ENCODE peak calls at places on chromosomes 6 and 20, in four cellular contexts. One of them, this sample, is unnamed.

GRCh38 chr20:2946988-2947961 is 74.0 kb downstream of the PTPRA start:
- DNase-seq in neural crest cell: peak
- DNase-seq in osteocyte: no peak
- DNase-seq in IMR-90: peak
- DNase-seq in this sample: no peak

GRCh38 chr6:15264902-15265761 is 19.3 kb downstream of the JARID2 start:
- DNase-seq in IMR-90: peak
- DNase-seq in osteocyte: no peak
- DNase-seq in neural crest cell: no peak
- DNase-seq in this sample: no peak

GRCh38 chr6:169296622-169297021 is 43.0 kb upstream of the THBS2 start:
- DNase-seq in osteocyte: no peak
- DNase-seq in IMR-90: no peak
- DNase-seq in neural crest cell: no peak
- DNase-seq in this sample: no peak

GRCh38 chr6:113328886-113329381 is 528.2 kb upstream of the MARCKS start:
- DNase-seq in osteocyte: no peak
- DNase-seq in IMR-90: peak
- DNase-seq in neural crest cell: peak
- DNase-seq in this sample: no peak

GRCh38 chr20:44730441-44730840 is 15.2 kb upstream of the KCNK15 start:
- DNase-seq in IMR-90: peak
- DNase-seq in osteocyte: no peak
- DNase-seq in neural crest cell: no peak
- DNase-seq in this sample: no peak

GRCh38 chr6:84764332-84765049 is at the start of gene TBX18:
- DNase-seq in IMR-90: peak
- DNase-seq in osteocyte: peak
- DNase-seq in neural crest cell: peak
- DNase-seq in this sample: no peak

GRCh38 chr6:169904051-169904922 is 152.9 kb downstream of the ERMARD start:
- DNase-seq in IMR-90: no peak
- DNase-seq in osteocyte: no peak
- DNase-seq in neural crest cell: no peak
- DNase-seq in this sample: no peak

GRCh38 chr6:111871725-111872520 is 1.3 kb downstream of the FYN start:
- DNase-seq in IMR-90: peak
- DNase-seq in neural crest cell: peak
- DNase-seq in osteocyte: no peak
- DNase-seq in this sample: no peak

GRCh38 chr20:51487076-51487475 is 55.4 kb downstream of the NFATC2 start:
- DNase-seq in neural crest cell: no peak
- DNase-seq in osteocyte: no peak
- DNase-seq in IMR-90: no peak
- DNase-seq in this sample: no peak

GRCh38 chr6:166470863-166471410 is 88.2 kb upstream of the MPC1 start:
- DNase-seq in osteocyte: no peak
- DNase-seq in neural crest cell: no peak
- DNase-seq in IMR-90: no peak
- DNase-seq in this sample: no peak

GRCh38 chr20:21137078-21137477 is 11.2 kb downstream of the KIZ start:
- DNase-seq in neural crest cell: no peak
- DNase-seq in osteocyte: no peak
- DNase-seq in IMR-90: no peak
- DNase-seq in this sample: no peak

GRCh38 chr6:38973178-38974057 is 75.2 kb upstream of the GLP1R start:
- DNase-seq in neural crest cell: no peak
- DNase-seq in IMR-90: peak
- DNase-seq in osteocyte: no peak
- DNase-seq in this sample: no peak

GRCh38 chr20:17939622-17940446 is 28.8 kb downstream of the SNX5 start:
- DNase-seq in neural crest cell: no peak
- DNase-seq in osteocyte: no peak
- DNase-seq in IMR-90: no peak
- DNase-seq in this sample: no peak

GRCh38 chr6:169162968-169163903 is 90.4 kb downstream of the THBS2 start:
- DNase-seq in neural crest cell: no peak
- DNase-seq in osteocyte: peak
- DNase-seq in IMR-90: peak
- DNase-seq in this sample: no peak

GRCh38 chr6:77332915-77333623 is 130.2 kb downstream of the HTR1B start:
- DNase-seq in neural crest cell: no peak
- DNase-seq in osteocyte: no peak
- DNase-seq in IMR-90: no peak
- DNase-seq in this sample: no peak

GRCh38 chr6:143754204-143754603 is 76.4 kb downstream of the PHACTR2 start:
- DNase-seq in osteocyte: no peak
- DNase-seq in neural crest cell: no peak
- DNase-seq in IMR-90: no peak
- DNase-seq in this sample: no peak

GRCh38 chr6:20497200-20497820 is 36.9 kb upstream of the CDKAL1 start:
- DNase-seq in IMR-90: peak
- DNase-seq in osteocyte: no peak
- DNase-seq in neural crest cell: no peak
- DNase-seq in this sample: no peak

GRCh38 chr6:90468080-90468479 is 118.8 kb downstream of the MAP3K7 start:
- DNase-seq in IMR-90: peak
- DNase-seq in osteocyte: no peak
- DNase-seq in neural crest cell: no peak
- DNase-seq in this sample: no peak

GRCh38 chr20:17680128-17680835 is 1.8 kb downstream of the RRBP1 start:
- DNase-seq in neural crest cell: peak
- DNase-seq in osteocyte: no peak
- DNase-seq in IMR-90: peak
- DNase-seq in this sample: no peak

GRCh38 chr20:15196580-15197255 is 859.3 kb upstream of the FLRT3 start:
- DNase-seq in neural crest cell: no peak
- DNase-seq in IMR-90: no peak
- DNase-seq in osteocyte: no peak
- DNase-seq in this sample: no peak

GRCh38 chr20:45781391-45781931 is 10.2 kb downstream of the WFDC3 start:
- DNase-seq in osteocyte: no peak
- DNase-seq in IMR-90: peak
- DNase-seq in neural crest cell: no peak
- DNase-seq in this sample: no peak

GRCh38 chr6:136728033-136728939 is 64.0 kb downstream of the MAP3K5 start:
- DNase-seq in osteocyte: no peak
- DNase-seq in IMR-90: no peak
- DNase-seq in neural crest cell: no peak
- DNase-seq in this sample: no peak

GRCh38 chr6:24489881-24490280 is 503 bp upstream of the GPLD1 start:
- DNase-seq in osteocyte: no peak
- DNase-seq in neural crest cell: no peak
- DNase-seq in IMR-90: peak
- DNase-seq in this sample: no peak

GRCh38 chr6:166152660-166153059 is 15.0 kb downstream of the TBXT start:
- DNase-seq in osteocyte: no peak
- DNase-seq in neural crest cell: no peak
- DNase-seq in IMR-90: no peak
- DNase-seq in this sample: no peak

GRCh38 chr20:56828402-56828801 is 199.3 kb downstream of the TFAP2C start:
- DNase-seq in neural crest cell: no peak
- DNase-seq in IMR-90: no peak
- DNase-seq in osteocyte: no peak
- DNase-seq in this sample: no peak

GRCh38 chr6:37202788-37203491 is 33.0 kb downstream of the PIM1 start:
- DNase-seq in IMR-90: no peak
- DNase-seq in neural crest cell: no peak
- DNase-seq in osteocyte: no peak
- DNase-seq in this sample: no peak

GRCh38 chr20:728022-728944 is 40.0 kb downstream of the SLC52A3 start:
- DNase-seq in osteocyte: no peak
- DNase-seq in IMR-90: peak
- DNase-seq in neural crest cell: peak
- DNase-seq in this sample: no peak

DNA sequence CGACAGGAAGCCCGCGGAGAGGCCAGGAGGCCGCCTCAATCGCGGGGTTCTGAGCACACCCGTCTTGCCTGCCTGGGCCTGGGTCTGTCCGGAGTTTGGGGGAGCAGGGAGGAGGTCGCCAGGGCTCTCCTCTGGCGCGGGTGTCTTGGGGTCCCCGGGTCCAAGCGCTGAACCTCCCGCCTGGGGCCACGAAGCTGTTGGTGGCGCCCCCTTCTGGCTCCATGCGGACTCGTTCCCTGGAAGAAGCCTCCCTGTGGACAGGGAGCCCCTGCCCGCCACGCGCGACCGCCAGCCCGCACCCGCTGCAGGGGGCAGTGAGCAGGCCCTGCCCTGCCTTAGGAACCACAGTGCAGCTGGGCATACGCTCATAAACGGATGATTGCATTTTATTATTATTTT is 44.7 kb downstream of the MCUR1 start:
- DNase-seq in neural crest cell: no peak
- DNase-seq in osteocyte: no peak
- DNase-seq in IMR-90: no peak
- DNase-seq in this sample: no peak
- TF ChIP-seq CTCF in neural crest cell: peak
- TF ChIP-seq CTCF in osteocyte: peak
- TF ChIP-seq CTCF in IMR-90: peak
- TF ChIP-seq CTCF in this sample: no peak

GRCh38 chr20:59559863-59560262 is 44.5 kb upstream of the PHACTR3 start:
- DNase-seq in IMR-90: no peak
- DNase-seq in neural crest cell: no peak
- DNase-seq in osteocyte: no peak
- DNase-seq in this sample: no peak

GRCh38 chr20:59561614-59562277 is 42.6 kb upstream of the PHACTR3 start:
- DNase-seq in neural crest cell: no peak
- DNase-seq in osteocyte: no peak
- DNase-seq in IMR-90: no peak
- DNase-seq in this sample: no peak

GRCh38 chr20:59561228-59561605 is 43.1 kb upstream of the PHACTR3 start:
- DNase-seq in IMR-90: no peak
- DNase-seq in osteocyte: no peak
- DNase-seq in neural crest cell: no peak
- DNase-seq in this sample: no peak

GRCh38 chr20:59559024-59559817 is 45.1 kb upstream of the PHACTR3 start:
- DNase-seq in osteocyte: no peak
- DNase-seq in neural crest cell: no peak
- DNase-seq in IMR-90: no peak
- DNase-seq in this sample: no peak

DNA sequence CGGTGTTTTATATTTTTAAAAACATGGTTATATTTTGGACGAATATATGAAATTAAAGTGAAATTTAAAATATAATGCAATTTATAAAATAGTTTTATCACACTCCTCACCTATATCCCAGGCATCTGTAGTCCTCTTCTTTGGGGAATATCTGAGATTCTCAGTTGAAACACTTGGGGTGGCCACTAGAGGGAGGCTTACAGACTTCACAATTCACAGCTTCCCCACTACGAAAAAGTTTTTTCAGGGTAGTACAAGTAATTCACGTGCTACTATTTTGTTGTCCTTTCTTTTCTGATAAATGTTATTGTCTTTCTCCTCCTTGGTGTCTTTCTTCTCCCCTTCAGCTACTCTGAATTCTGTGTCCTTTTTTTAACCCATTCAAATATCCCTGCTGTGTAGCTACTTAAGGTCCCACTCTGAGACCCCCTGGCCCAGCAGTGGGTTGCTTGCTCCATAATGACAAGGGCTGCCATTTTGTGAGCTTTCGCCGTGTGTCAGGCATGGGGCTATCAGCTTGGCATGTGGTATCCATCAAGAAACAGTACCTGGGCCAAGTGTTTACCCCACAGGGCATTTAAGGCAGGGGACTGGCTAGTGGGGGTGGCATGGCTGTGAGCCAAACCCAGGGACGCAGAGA is 43.6 kb upstream of the PHACTR3 start:
- DNase-seq in neural crest cell: no peak
- DNase-seq in IMR-90: peak
- DNase-seq in osteocyte: no peak
- DNase-seq in this sample: no peak
- TF ChIP-seq CTCF in neural crest cell: peak
- TF ChIP-seq CTCF in IMR-90: peak
- TF ChIP-seq CTCF in osteocyte: peak
- TF ChIP-seq CTCF in this sample: no peak

GRCh38 chr20:41572010-41572572 is 46.1 kb downstream of the CHD6 start:
- DNase-seq in osteocyte: no peak
- DNase-seq in neural crest cell: no peak
- DNase-seq in IMR-90: no peak
- DNase-seq in this sample: no peak
- TF ChIP-seq CTCF in osteocyte: no peak
- TF ChIP-seq CTCF in neural crest cell: no peak
- TF ChIP-seq CTCF in IMR-90: no peak
- TF ChIP-seq CTCF in this sample: no peak

DNA sequence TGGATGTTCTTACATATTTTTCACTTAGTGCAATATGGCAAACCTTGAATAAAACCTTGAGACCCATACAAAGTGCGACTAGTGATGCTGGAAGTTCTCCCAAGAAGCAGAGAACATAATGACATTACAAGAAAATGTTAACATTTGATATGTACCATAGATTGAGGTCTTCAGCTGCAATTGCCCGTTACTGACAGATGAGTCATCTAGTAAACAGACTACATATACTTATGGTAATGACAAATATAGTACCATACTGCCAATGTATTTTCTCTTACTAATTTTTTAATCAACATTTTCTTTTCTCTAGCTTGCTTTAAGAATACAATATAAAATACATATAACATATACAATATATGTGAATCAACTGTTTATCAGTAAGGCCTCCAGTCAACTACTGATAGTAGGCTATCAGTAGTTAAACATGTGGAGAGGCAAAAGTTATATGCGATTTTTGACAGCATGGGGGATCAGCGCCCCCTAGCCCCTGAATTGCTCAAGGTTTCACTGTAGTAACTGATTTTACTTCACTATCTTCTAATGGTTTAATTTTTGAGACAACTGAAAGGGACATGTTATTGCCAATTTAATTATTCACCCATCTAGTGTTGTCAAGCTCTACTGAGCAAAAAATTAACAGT is 166.7 kb upstream of the ADGRB3 start:
- DNase-seq in osteocyte: no peak
- DNase-seq in IMR-90: no peak
- DNase-seq in neural crest cell: no peak
- DNase-seq in this sample: no peak
- TF ChIP-seq CTCF in osteocyte: peak
- TF ChIP-seq CTCF in IMR-90: no peak
- TF ChIP-seq CTCF in neural crest cell: peak
- TF ChIP-seq CTCF in this sample: no peak

GRCh38 chr20:58959652-58960051 is 21.4 kb upstream of the NELFCD start:
- DNase-seq in osteocyte: no peak
- DNase-seq in IMR-90: no peak
- DNase-seq in neural crest cell: no peak
- DNase-seq in this sample: no peak

GRCh38 chr20:58950603-58951002 is 30.5 kb upstream of the NELFCD start:
- DNase-seq in osteocyte: no peak
- DNase-seq in IMR-90: no peak
- DNase-seq in neural crest cell: no peak
- DNase-seq in this sample: no peak

GRCh38 chr20:58953050-58953449 is 28.0 kb upstream of the NELFCD start:
- DNase-seq in neural crest cell: no peak
- DNase-seq in osteocyte: no peak
- DNase-seq in IMR-90: no peak
- DNase-seq in this sample: no peak

GRCh38 chr20:58956078-58956477 is 25.0 kb upstream of the NELFCD start:
- DNase-seq in neural crest cell: no peak
- DNase-seq in IMR-90: no peak
- DNase-seq in osteocyte: no peak
- DNase-seq in this sample: no peak
- TF ChIP-seq CTCF in neural crest cell: no peak
- TF ChIP-seq CTCF in IMR-90: no peak
- TF ChIP-seq CTCF in osteocyte: no peak
- TF ChIP-seq CTCF in this sample: no peak